ENCODE peak calls at places on chromosomes 11 and 22, in six cellular contexts. C is heart right ventricle, A is GM23338, S is MCF 10A, P is H9, Q is neural progenitor cell. Z is an unnamed sample.

GRCh38 chr22:36332623-36333331 is 55.0 kb downstream of the MYH9 start:
- DNase-seq in C (no peak), A (no peak), S (peak; percentile 92), P (no peak), Q (no peak), Z (peak; percentile 18)

GRCh38 chr11:33062137-33062536 is 22.8 kb downstream of the TCP11L1 start:
- DNase-seq in C (no peak), A (no peak), S (no peak), P (no peak), Q (no peak), Z (no peak)

GRCh38 chr11:117690484-117691205 is 106.4 kb downstream of the DSCAML1 start:
- DNase-seq in C (no peak), A (no peak), S (no peak), P (no peak), Q (no peak), Z (no peak)

GRCh38 chr22:25172153-25172552 is 27.5 kb upstream of the CRYBB3 start:
- DNase-seq in C (no peak), A (no peak), S (peak; percentile 39), P (no peak), Q (no peak), Z (no peak)

GRCh38 chr11:130379276-130379675 is 49.1 kb downstream of the ADAMTS8 start:
- DNase-seq in C (no peak), A (no peak), S (no peak), P (no peak), Q (no peak), Z (no peak)

GRCh38 chr11:107250017-107250416 is 207.6 kb downstream of the CWF19L2 start:
- DNase-seq in C (no peak), A (peak; percentile 45), S (no peak), P (peak; percentile 38), Q (no peak), Z (no peak)

GRCh38 chr11:130070829-130071205 is 1.1 kb downstream of the APLP2 start:
- DNase-seq in C (no peak), A (peak; percentile 68), S (peak; percentile 32), P (no peak), Q (peak; percentile 69), Z (peak; percentile 51)

GRCh38 chr11:7898666-7899283 is 32.3 kb downstream of the OR10A6 start:
- DNase-seq in C (no peak), A (no peak), S (no peak), P (no peak), Q (no peak), Z (no peak)

GRCh38 chr11:47395225-47396048 is 13.0 kb upstream of the SLC39A13 start:
- DNase-seq in C (no peak), A (no peak), S (no peak), P (no peak), Q (no peak), Z (no peak)

GRCh38 chr11:87141322-87141721 is 103.6 kb downstream of the TMEM135 start:
- DNase-seq in C (no peak), A (no peak), S (no peak), P (no peak), Q (no peak), Z (no peak)

GRCh38 chr11:86748296-86748695 is 52.0 kb upstream of the PRSS23 start:
- DNase-seq in C (no peak), A (no peak), S (no peak), P (no peak), Q (no peak), Z (no peak)

GRCh38 chr22:46754110-46754799 is 8.2 kb upstream of the TBC1D22A start:
- DNase-seq in C (peak; percentile 96), A (no peak), S (peak; percentile 96), P (no peak), Q (no peak), Z (no peak)

GRCh38 chr11:132114743-132115142 is 744.3 kb downstream of the NTM start:
- DNase-seq in C (no peak), A (no peak), S (no peak), P (no peak), Q (no peak), Z (no peak)

GRCh38 chr11:128095459-128096096 is 491.8 kb downstream of the ETS1 start:
- DNase-seq in C (peak; percentile 5), A (no peak), S (peak; percentile 72), P (no peak), Q (no peak), Z (no peak)

GRCh38 chr11:71428861-71429435 is 19.2 kb downstream of the DHCR7 start:
- DNase-seq in C (no peak), A (no peak), S (no peak), P (no peak), Q (no peak), Z (no peak)

GRCh38 chr11:3080104-3080503 is 22.9 kb upstream of the CARS1 start:
- DNase-seq in C (no peak), A (no peak), S (no peak), P (no peak), Q (no peak), Z (no peak)

GRCh38 chr11:45702511-45702910 is 37.1 kb upstream of the CHST1 start:
- DNase-seq in C (no peak), A (no peak), S (no peak), P (no peak), Q (no peak), Z (no peak)

DNA sequence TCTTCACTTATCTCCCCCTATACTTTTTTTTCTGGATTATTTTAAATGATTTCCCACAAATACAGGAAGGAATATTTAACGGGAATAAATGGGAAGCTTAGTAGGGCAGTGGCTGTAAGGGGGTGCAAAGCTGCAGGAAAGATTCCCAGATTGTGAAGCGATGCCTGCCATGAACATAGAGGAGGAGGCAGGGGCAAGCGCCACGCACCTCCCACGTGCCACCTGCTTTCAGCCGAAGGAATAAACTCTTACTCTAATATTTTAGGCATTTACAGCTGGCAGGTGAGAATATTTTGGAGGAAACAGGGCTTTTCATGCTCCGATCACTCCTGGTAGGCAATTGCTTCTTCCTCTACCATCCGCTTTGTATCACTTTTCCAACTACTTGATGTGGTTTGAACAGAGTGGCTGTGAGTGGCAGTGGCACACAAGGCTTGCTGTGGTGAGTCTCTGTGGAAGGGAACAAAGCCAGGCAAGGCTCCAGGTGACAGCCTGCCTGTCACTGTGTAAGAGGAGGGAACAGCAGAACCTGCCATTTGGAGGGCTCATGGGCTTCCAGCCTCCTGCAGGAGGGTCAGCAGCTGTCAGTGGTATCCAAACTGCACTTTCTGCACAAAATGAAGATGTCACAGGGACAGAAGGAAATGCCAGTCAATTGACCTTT is 54.5 kb upstream of the PLET1 start:
- DNase-seq in C (no peak), A (no peak), S (no peak), P (no peak), Q (no peak), Z (no peak)
- TF ChIP-seq CTCF in C (no peak), A (no peak), S (no peak), P (no peak), Q (no peak), Z (no peak)

GRCh38 chr22:26464312-26464711 is 19.3 kb downstream of the HPS4 start:
- DNase-seq in C (no peak), A (no peak), S (no peak), P (no peak), Q (no peak), Z (no peak)
- TF ChIP-seq CTCF in C (no peak), A (no peak), S (no peak), P (no peak), Q (no peak), Z (no peak)

GRCh38 chr22:18954333-18954732 is 18.2 kb upstream of the PRODH start:
- DNase-seq in C (peak; percentile 43), A (peak; percentile 79), S (peak; percentile 56), P (peak; percentile 87), Q (peak; percentile 81), Z (peak; percentile 87)
- TF ChIP-seq CTCF in C (peak; percentile 77), A (peak; percentile 84), S (peak; percentile 77), P (peak; percentile 89), Q (peak; percentile 77), Z (peak; percentile 84)

GRCh38 chr11:34105079-34105956 is at the start of gene NAT10:
- DNase-seq in C (peak; percentile 98), A (peak; percentile 99), S (peak; percentile 98), P (peak; percentile 97), Q (peak; percentile 99), Z (peak; percentile 96)
- TF ChIP-seq CTCF in C (no peak), A (no peak), S (no peak), P (peak; percentile 27), Q (peak; percentile 32), Z (no peak)